ENCODE peak calls at places on chromosome 19, in nine cellular contexts. One of them, this sample, is unnamed. For H3K9me3, the result is how much of the 10 kb centered on the place peaks cover.

GRCh38 chr19:35365303-35365702 is 5.6 kb upstream of the GPR42 start:
- DNase-seq in pancreas: no peak
- DNase-seq in uterus: no peak
- DNase-seq in lower lobe of right lung: no peak
- DNase-seq in A673: no peak
- DNase-seq in Panc1: no peak
- DNase-seq in aorta: no peak
- DNase-seq in kidney: no peak
- DNase-seq in heart left ventricle: no peak
- DNase-seq in this sample: no peak

GRCh38 chr19:30651066-30651465 is 278.9 kb downstream of the ZNF536 start:
- DNase-seq in pancreas: peak
- DNase-seq in uterus: no peak
- DNase-seq in lower lobe of right lung: no peak
- DNase-seq in A673: no peak
- DNase-seq in Panc1: no peak
- DNase-seq in aorta: peak
- DNase-seq in kidney: no peak
- DNase-seq in heart left ventricle: no peak
- DNase-seq in this sample: no peak

GRCh38 chr19:15265849-15266248 is 33.6 kb upstream of the EPHX3 start:
- DNase-seq in pancreas: peak
- DNase-seq in uterus: peak
- DNase-seq in lower lobe of right lung: peak
- DNase-seq in A673: peak
- DNase-seq in Panc1: no peak
- DNase-seq in aorta: peak
- DNase-seq in kidney: peak
- DNase-seq in heart left ventricle: peak
- DNase-seq in this sample: peak

GRCh38 chr19:5436101-5436947 is 18.9 kb upstream of the ZNRF4 start:
- DNase-seq in pancreas: peak
- DNase-seq in uterus: no peak
- DNase-seq in lower lobe of right lung: no peak
- DNase-seq in A673: peak
- DNase-seq in Panc1: no peak
- DNase-seq in aorta: no peak
- DNase-seq in kidney: no peak
- DNase-seq in heart left ventricle: no peak
- DNase-seq in this sample: no peak

GRCh38 chr19:45098521-45099464 is 5.8 kb downstream of the PPP1R37 start:
- DNase-seq in pancreas: no peak
- DNase-seq in uterus: peak
- DNase-seq in lower lobe of right lung: no peak
- DNase-seq in A673: peak
- DNase-seq in Panc1: no peak
- DNase-seq in aorta: no peak
- DNase-seq in kidney: no peak
- DNase-seq in heart left ventricle: peak
- DNase-seq in this sample: no peak

GRCh38 chr19:32677657-32678056 is 2.0 kb downstream of the RGS9BP start:
- DNase-seq in pancreas: no peak
- DNase-seq in uterus: no peak
- DNase-seq in lower lobe of right lung: no peak
- DNase-seq in A673: peak
- DNase-seq in Panc1: no peak
- DNase-seq in aorta: no peak
- DNase-seq in kidney: no peak
- DNase-seq in heart left ventricle: no peak
- DNase-seq in this sample: no peak

GRCh38 chr19:28330831-28331230 is 882.1 kb downstream of the UQCRFS1 start:
- DNase-seq in pancreas: no peak
- DNase-seq in uterus: no peak
- DNase-seq in lower lobe of right lung: no peak
- DNase-seq in A673: peak
- DNase-seq in Panc1: no peak
- DNase-seq in aorta: no peak
- DNase-seq in kidney: no peak
- DNase-seq in heart left ventricle: no peak
- DNase-seq in this sample: no peak

GRCh38 chr19:35733180-35734125 is 8.8 kb downstream of the IGFLR1 start:
- DNase-seq in pancreas: peak
- DNase-seq in uterus: no peak
- DNase-seq in lower lobe of right lung: no peak
- DNase-seq in A673: no peak
- DNase-seq in Panc1: no peak
- DNase-seq in aorta: peak
- DNase-seq in kidney: peak
- DNase-seq in heart left ventricle: no peak
- DNase-seq in this sample: no peak

GRCh38 chr19:48807590-48808308 is 3.1 kb downstream of the BCAT2 start:
- DNase-seq in pancreas: no peak
- DNase-seq in uterus: no peak
- DNase-seq in lower lobe of right lung: no peak
- DNase-seq in A673: no peak
- DNase-seq in Panc1: no peak
- DNase-seq in aorta: no peak
- DNase-seq in kidney: no peak
- DNase-seq in heart left ventricle: no peak
- DNase-seq in this sample: peak

GRCh38 chr19:39324242-39324842 is 3.7 kb upstream of the LRFN1 start:
- DNase-seq in pancreas: no peak
- DNase-seq in uterus: no peak
- DNase-seq in lower lobe of right lung: no peak
- DNase-seq in A673: no peak
- DNase-seq in Panc1: no peak
- DNase-seq in aorta: no peak
- DNase-seq in kidney: no peak
- DNase-seq in heart left ventricle: no peak
- DNase-seq in this sample: no peak

GRCh38 chr19:42092350-42092749 is 16.4 kb downstream of the ZNF574 start:
- DNase-seq in pancreas: no peak
- DNase-seq in uterus: no peak
- DNase-seq in lower lobe of right lung: no peak
- DNase-seq in A673: peak
- DNase-seq in Panc1: no peak
- DNase-seq in aorta: no peak
- DNase-seq in kidney: no peak
- DNase-seq in heart left ventricle: no peak
- DNase-seq in this sample: peak

GRCh38 chr19:45526143-45526542 is 18.9 kb downstream of the VASP start:
- DNase-seq in pancreas: no peak
- DNase-seq in uterus: peak
- DNase-seq in lower lobe of right lung: peak
- DNase-seq in A673: peak
- DNase-seq in Panc1: no peak
- DNase-seq in aorta: no peak
- DNase-seq in kidney: peak
- DNase-seq in heart left ventricle: peak
- DNase-seq in this sample: peak

GRCh38 chr19:4755459-4755858 is 31.8 kb upstream of the DPP9 start:
- DNase-seq in pancreas: no peak
- DNase-seq in uterus: no peak
- DNase-seq in lower lobe of right lung: no peak
- DNase-seq in A673: no peak
- DNase-seq in Panc1: no peak
- DNase-seq in aorta: no peak
- DNase-seq in kidney: no peak
- DNase-seq in heart left ventricle: no peak
- DNase-seq in this sample: no peak

GRCh38 chr19:53989600-53990533 is 1.6 kb upstream of the CACNG6 start:
- DNase-seq in pancreas: no peak
- DNase-seq in uterus: no peak
- DNase-seq in lower lobe of right lung: no peak
- DNase-seq in A673: no peak
- DNase-seq in Panc1: peak
- DNase-seq in aorta: no peak
- DNase-seq in kidney: no peak
- DNase-seq in heart left ventricle: no peak
- DNase-seq in this sample: no peak

GRCh38 chr19:55301459-55302331 is 17.9 kb downstream of the BRSK1 start:
- DNase-seq in pancreas: peak
- DNase-seq in uterus: peak
- DNase-seq in lower lobe of right lung: peak
- DNase-seq in A673: peak
- DNase-seq in Panc1: peak
- DNase-seq in aorta: peak
- DNase-seq in kidney: peak
- DNase-seq in heart left ventricle: peak
- DNase-seq in this sample: peak

GRCh38 chr19:31418055-31418454 is 68.8 kb upstream of the TSHZ3 start:
- DNase-seq in pancreas: no peak
- DNase-seq in uterus: no peak
- DNase-seq in lower lobe of right lung: no peak
- DNase-seq in A673: no peak
- DNase-seq in Panc1: no peak
- DNase-seq in aorta: no peak
- DNase-seq in kidney: no peak
- DNase-seq in heart left ventricle: no peak
- DNase-seq in this sample: no peak

GRCh38 chr19:10230904-10231623 is at the start of gene S1PR2:
- DNase-seq in pancreas: peak
- DNase-seq in uterus: peak
- DNase-seq in lower lobe of right lung: peak
- DNase-seq in A673: peak
- DNase-seq in Panc1: no peak
- DNase-seq in aorta: peak
- DNase-seq in kidney: peak
- DNase-seq in heart left ventricle: peak
- DNase-seq in this sample: peak

GRCh38 chr19:7161292-7161691 is 91.8 kb downstream of the ZNF557 start:
- DNase-seq in pancreas: no peak
- DNase-seq in uterus: no peak
- DNase-seq in lower lobe of right lung: no peak
- DNase-seq in A673: no peak
- DNase-seq in Panc1: no peak
- DNase-seq in aorta: no peak
- DNase-seq in kidney: no peak
- DNase-seq in heart left ventricle: no peak
- DNase-seq in this sample: no peak

GRCh38 chr19:13764821-13765394 is 586 bp downstream of the MRI1 start:
- DNase-seq in pancreas: peak
- DNase-seq in uterus: no peak
- DNase-seq in lower lobe of right lung: peak
- DNase-seq in A673: peak
- DNase-seq in Panc1: no peak
- DNase-seq in aorta: peak
- DNase-seq in kidney: peak
- DNase-seq in heart left ventricle: no peak
- DNase-seq in this sample: peak

GRCh38 chr19:35845215-35846037 is 6.9 kb downstream of the NPHS1 start:
- DNase-seq in pancreas: peak
- DNase-seq in uterus: no peak
- DNase-seq in lower lobe of right lung: no peak
- DNase-seq in A673: no peak
- DNase-seq in Panc1: no peak
- DNase-seq in aorta: no peak
- DNase-seq in kidney: no peak
- DNase-seq in heart left ventricle: no peak
- DNase-seq in this sample: peak

GRCh38 chr19:56642711-56643459 is at the start of gene SMIM17:
- DNase-seq in pancreas: no peak
- DNase-seq in uterus: no peak
- DNase-seq in lower lobe of right lung: no peak
- DNase-seq in A673: no peak
- DNase-seq in Panc1: no peak
- DNase-seq in aorta: no peak
- DNase-seq in kidney: no peak
- DNase-seq in heart left ventricle: no peak
- DNase-seq in this sample: no peak
- H3K9me3 ChIP-seq in pancreas: under half
- H3K9me3 ChIP-seq in uterus: under half
- H3K9me3 ChIP-seq in lower lobe of right lung: under half
- H3K9me3 ChIP-seq in A673: under half
- H3K9me3 ChIP-seq in Panc1: under half
- H3K9me3 ChIP-seq in aorta: under half
- H3K9me3 ChIP-seq in kidney: under half
- H3K9me3 ChIP-seq in heart left ventricle: under half
- H3K9me3 ChIP-seq in this sample: half or more

GRCh38 chr19:36950335-36951119 is 34.4 kb downstream of the ZNF568 start:
- DNase-seq in pancreas: no peak
- DNase-seq in uterus: no peak
- DNase-seq in lower lobe of right lung: no peak
- DNase-seq in A673: no peak
- DNase-seq in Panc1: no peak
- DNase-seq in aorta: no peak
- DNase-seq in kidney: no peak
- DNase-seq in heart left ventricle: no peak
- DNase-seq in this sample: no peak
- H3K9me3 ChIP-seq in pancreas: under half
- H3K9me3 ChIP-seq in uterus: under half
- H3K9me3 ChIP-seq in lower lobe of right lung: half or more
- H3K9me3 ChIP-seq in A673: under half
- H3K9me3 ChIP-seq in Panc1: half or more
- H3K9me3 ChIP-seq in aorta: under half
- H3K9me3 ChIP-seq in kidney: under half
- H3K9me3 ChIP-seq in heart left ventricle: half or more
- H3K9me3 ChIP-seq in this sample: half or more

DNA sequence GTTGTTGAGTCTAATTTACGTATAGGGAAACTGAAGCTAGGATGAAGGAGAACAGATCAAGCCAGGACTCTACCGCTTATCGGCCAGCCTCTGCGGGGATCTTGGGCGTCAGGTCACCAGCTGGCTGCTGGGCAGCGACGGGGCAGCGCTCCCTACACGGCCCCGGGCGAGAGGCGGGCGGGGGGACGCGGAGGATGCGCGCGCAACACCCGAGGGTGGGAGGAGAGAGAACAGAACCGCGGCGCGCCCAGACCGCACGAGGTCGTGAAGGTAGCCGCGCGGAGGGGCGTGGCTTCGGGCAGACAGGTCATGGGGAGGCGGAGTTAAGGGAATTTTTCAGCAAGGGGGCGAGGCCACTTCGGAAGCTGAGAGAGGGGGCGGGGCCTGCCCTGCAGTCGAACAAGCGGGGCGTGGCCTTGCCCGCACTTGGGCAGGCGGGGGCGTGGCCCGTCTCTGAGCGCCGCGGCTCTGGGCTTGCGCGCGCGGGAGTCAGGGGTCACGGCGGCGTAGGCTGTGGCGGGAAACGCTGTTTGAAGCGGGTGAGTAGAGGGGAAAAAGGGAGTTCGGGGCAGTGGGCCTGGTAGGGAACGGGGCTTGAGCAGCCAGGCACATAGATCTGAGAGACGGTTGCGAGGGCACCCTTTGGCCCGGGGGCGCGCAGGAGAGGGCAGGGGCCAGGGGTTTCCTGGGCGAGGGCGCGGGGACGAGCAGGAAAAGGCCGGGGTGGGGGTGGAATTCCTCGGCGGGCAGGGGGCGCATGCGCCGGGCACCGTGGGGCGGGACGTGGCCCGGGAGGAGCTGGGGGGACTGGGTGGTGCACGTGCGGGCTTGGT is at the start of gene POLD1:
- DNase-seq in pancreas: peak
- DNase-seq in uterus: peak
- DNase-seq in lower lobe of right lung: peak
- DNase-seq in A673: peak
- DNase-seq in Panc1: peak
- DNase-seq in aorta: peak
- DNase-seq in kidney: peak
- DNase-seq in heart left ventricle: peak
- DNase-seq in this sample: peak
- H3K9me3 ChIP-seq in pancreas: under half
- H3K9me3 ChIP-seq in uterus: under half
- H3K9me3 ChIP-seq in lower lobe of right lung: under half
- H3K9me3 ChIP-seq in A673: under half
- H3K9me3 ChIP-seq in Panc1: under half
- H3K9me3 ChIP-seq in aorta: under half
- H3K9me3 ChIP-seq in kidney: under half
- H3K9me3 ChIP-seq in heart left ventricle: under half
- H3K9me3 ChIP-seq in this sample: under half

GRCh38 chr19:47615230-47615629 is 6.3 kb downstream of the BICRA start:
- DNase-seq in pancreas: no peak
- DNase-seq in uterus: no peak
- DNase-seq in lower lobe of right lung: no peak
- DNase-seq in A673: no peak
- DNase-seq in Panc1: no peak
- DNase-seq in aorta: no peak
- DNase-seq in kidney: no peak
- DNase-seq in heart left ventricle: no peak
- DNase-seq in this sample: no peak
- H3K9me3 ChIP-seq in pancreas: under half
- H3K9me3 ChIP-seq in uterus: under half
- H3K9me3 ChIP-seq in lower lobe of right lung: under half
- H3K9me3 ChIP-seq in A673: under half
- H3K9me3 ChIP-seq in Panc1: under half
- H3K9me3 ChIP-seq in aorta: under half
- H3K9me3 ChIP-seq in kidney: under half
- H3K9me3 ChIP-seq in heart left ventricle: under half
- H3K9me3 ChIP-seq in this sample: under half

This sample was measured in mucosa of descending colon.